ENCODE peak calls at places on chromosomes 11 and 22, in six cellular contexts. S is HT-29; Q is activated naive CD8-positive, alpha-beta T cell treated with anti-CD3 and anti-CD28 coated beads, Interleukin-2, amount 10 ng/mL, durations not matched to agents 7 days and 5 days; O is NCI-H1105; U is NCI-H1694; J is stimulated activated CD4-positive, alpha-beta T cell treated with anti-CD3 and anti-CD28 coated beads, Interleukin-2, amount 100 ng/mL, for 48 hours. W is an unnamed sample.

GRCh38 chr11:132335311-132335710 is 964.9 kb downstream of the NTM start:
- DNase-seq in S (no peak), O (no peak), J (no peak), U (no peak), Q (no peak), W (no peak)

GRCh38 chr22:43829904-43830851 is 18.1 kb upstream of the EFCAB6 start:
- DNase-seq in O (no peak), Q (peak; percentile 1), S (no peak), J (no peak), U (no peak), W (no peak)

GRCh38 chr11:94020777-94021615 is at the start of gene HEPHL1:
- DNase-seq in S (no peak), O (no peak), Q (no peak), U (no peak), J (no peak), W (no peak)

GRCh38 chr11:9169595-9170295 is 78.3 kb upstream of the SCUBE2 start:
- DNase-seq in U (no peak), Q (no peak), S (no peak), J (no peak), O (no peak), W (no peak)

GRCh38 chr22:36016656-36017055 is 12.0 kb downstream of the RBFOX2 start:
- DNase-seq in O (no peak), U (no peak), J (no peak), Q (no peak), S (no peak), W (no peak)

GRCh38 chr22:30445438-30445936 is 19.9 kb downstream of the MTFP1 start:
- DNase-seq in Q (no peak), O (no peak), J (no peak), S (no peak), U (no peak), W (no peak)

GRCh38 chr11:26993965-26994446 is at the start of gene FIBIN:
- DNase-seq in S (no peak), J (no peak), Q (no peak), O (no peak), U (no peak), W (no peak)

GRCh38 chr11:74473382-74474201 is 6.2 kb upstream of the KCNE3 start:
- DNase-seq in O (no peak), U (no peak), Q (no peak), S (no peak), J (no peak), W (no peak)

GRCh38 chr11:540583-541432 is 3.5 kb downstream of the LRRC56 start:
- DNase-seq in Q (no peak), S (no peak), J (no peak), O (no peak), U (no peak), W (no peak)

GRCh38 chr11:26947904-26948639 is 45.8 kb upstream of the FIBIN start:
- DNase-seq in Q (no peak), O (no peak), U (no peak), J (no peak), S (no peak), W (no peak)

GRCh38 chr11:19869466-19869865 is 156.8 kb downstream of the NAV2 start:
- DNase-seq in J (no peak), S (no peak), O (peak; percentile 83), Q (no peak), U (no peak), W (no peak)

GRCh38 chr11:83042966-83043711 is 28.6 kb downstream of the RAB30 start:
- DNase-seq in U (no peak), O (no peak), J (no peak), S (no peak), Q (no peak), W (no peak)

GRCh38 chr11:61027141-61027840 is 55.8 kb downstream of the CD6 start:
- DNase-seq in S (no peak), J (no peak), Q (peak; percentile 59), U (no peak), O (no peak), W (no peak)

GRCh38 chr11:68908273-68908672 is 4.6 kb downstream of the IGHMBP2 start:
- DNase-seq in S (no peak), U (no peak), O (no peak), Q (no peak), J (no peak), W (no peak)

GRCh38 chr11:78200553-78200952 is 11.8 kb downstream of the USP35 start:
- DNase-seq in U (no peak), J (no peak), O (no peak), Q (no peak), S (no peak), W (no peak)

GRCh38 chr22:44776535-44777363 is 24.4 kb downstream of the ARHGAP8 start:
- DNase-seq in J (no peak), Q (no peak), U (no peak), S (no peak), O (no peak), W (no peak)

GRCh38 chr22:19810381-19811141 is 44.1 kb downstream of the GNB1L start:
- DNase-seq in S (no peak), J (no peak), U (no peak), Q (peak; percentile 44), O (no peak), W (no peak)

GRCh38 chr11:78231962-78232459 is 43.3 kb downstream of the USP35 start:
- DNase-seq in S (no peak), Q (no peak), J (no peak), U (no peak), O (no peak), W (no peak)

GRCh38 chr11:69530278-69531070 is 49.0 kb downstream of the LINC01488 start:
- DNase-seq in Q (no peak), O (no peak), J (no peak), U (no peak), S (no peak), W (no peak)

W was measured in NCI-H748 treated with DMSO at 0.1 percent for 48 hours.